ENCODE peak calls at places on chromosomes 7 and 10, in six cellular contexts. One of them, this sample, is unnamed.

GRCh38 chr10:25531662-25532061 is 356.9 kb downstream of the GPR158 start:
- DNase-seq in PC-3: no peak
- DNase-seq in kidney: no peak
- DNase-seq in uterus: no peak
- DNase-seq in fibroblast of the aortic adventitia: no peak
- DNase-seq in A549: no peak
- DNase-seq in this sample: no peak

GRCh38 chr7:151416921-151417320 is 7.1 kb upstream of the WDR86 start:
- DNase-seq in PC-3: no peak
- DNase-seq in kidney: no peak
- DNase-seq in uterus: peak; percentile 73
- DNase-seq in fibroblast of the aortic adventitia: no peak
- DNase-seq in A549: no peak
- DNase-seq in this sample: no peak

GRCh38 chr10:11742009-11742778 is at the start of gene ECHDC3:
- DNase-seq in PC-3: no peak
- DNase-seq in kidney: peak; percentile 93
- DNase-seq in uterus: peak; percentile 38
- DNase-seq in fibroblast of the aortic adventitia: peak; percentile 29
- DNase-seq in A549: peak; percentile 21
- DNase-seq in this sample: peak; percentile 49

GRCh38 chr7:148042935-148043334 is 547.6 kb upstream of the C7orf33 start:
- DNase-seq in PC-3: peak; percentile 38
- DNase-seq in kidney: no peak
- DNase-seq in uterus: no peak
- DNase-seq in fibroblast of the aortic adventitia: no peak
- DNase-seq in A549: no peak
- DNase-seq in this sample: no peak

GRCh38 chr10:7482992-7483391 is 72.2 kb upstream of the SFMBT2 start:
- DNase-seq in PC-3: no peak
- DNase-seq in kidney: no peak
- DNase-seq in uterus: no peak
- DNase-seq in fibroblast of the aortic adventitia: no peak
- DNase-seq in A549: no peak
- DNase-seq in this sample: no peak

GRCh38 chr10:28367865-28368541 is 65.1 kb upstream of the MPP7 start:
- DNase-seq in PC-3: no peak
- DNase-seq in kidney: no peak
- DNase-seq in uterus: no peak
- DNase-seq in fibroblast of the aortic adventitia: no peak
- DNase-seq in A549: no peak
- DNase-seq in this sample: peak; percentile 58

GRCh38 chr10:19847321-19847720 is 31.1 kb downstream of the PLXDC2 start:
- DNase-seq in PC-3: no peak
- DNase-seq in kidney: no peak
- DNase-seq in uterus: no peak
- DNase-seq in fibroblast of the aortic adventitia: peak; percentile 13
- DNase-seq in A549: no peak
- DNase-seq in this sample: peak; percentile 81

GRCh38 chr7:80218723-80219122 is 84.1 kb downstream of the GNAI1 start:
- DNase-seq in PC-3: peak; percentile 91
- DNase-seq in kidney: no peak
- DNase-seq in uterus: no peak
- DNase-seq in fibroblast of the aortic adventitia: peak; percentile 76
- DNase-seq in A549: peak; percentile 40
- DNase-seq in this sample: peak; percentile 95

GRCh38 chr10:93368210-93368609 is 113.9 kb downstream of the MYOF start:
- DNase-seq in PC-3: no peak
- DNase-seq in kidney: no peak
- DNase-seq in uterus: no peak
- DNase-seq in fibroblast of the aortic adventitia: peak; percentile 62
- DNase-seq in A549: no peak
- DNase-seq in this sample: no peak

GRCh38 chr7:68718059-68718685 is 880.1 kb upstream of the AUTS2 start:
- DNase-seq in PC-3: no peak
- DNase-seq in kidney: no peak
- DNase-seq in uterus: no peak
- DNase-seq in fibroblast of the aortic adventitia: peak; percentile 11
- DNase-seq in A549: no peak
- DNase-seq in this sample: no peak

GRCh38 chr10:81135851-81136250 is 598.1 kb downstream of the SH2D4B start:
- DNase-seq in PC-3: no peak
- DNase-seq in kidney: no peak
- DNase-seq in uterus: no peak
- DNase-seq in fibroblast of the aortic adventitia: no peak
- DNase-seq in A549: no peak
- DNase-seq in this sample: no peak
- H3K4me3 ChIP-seq in PC-3: no peak overlapping the region
- H3K4me3 ChIP-seq in kidney: no peak overlapping the region
- H3K4me3 ChIP-seq in uterus: no peak overlapping the region
- H3K4me3 ChIP-seq in fibroblast of the aortic adventitia: no peak overlapping the region
- H3K4me3 ChIP-seq in A549: no peak overlapping the region
- H3K4me3 ChIP-seq in this sample: no peak overlapping the region

GRCh38 chr7:81851413-81851812 is 81.6 kb upstream of the HGF start:
- DNase-seq in PC-3: no peak
- DNase-seq in kidney: no peak
- DNase-seq in uterus: no peak
- DNase-seq in fibroblast of the aortic adventitia: no peak
- DNase-seq in A549: no peak
- DNase-seq in this sample: no peak
- TF ChIP-seq CTCF in PC-3: no peak
- TF ChIP-seq CTCF in kidney: no peak
- TF ChIP-seq CTCF in uterus: no peak
- TF ChIP-seq CTCF in fibroblast of the aortic adventitia: no peak
- TF ChIP-seq CTCF in A549: no peak
- TF ChIP-seq CTCF in this sample: no peak

GRCh38 chr10:62625484-62625883 is 179.0 kb upstream of the ADO start:
- DNase-seq in PC-3: peak; percentile 93
- DNase-seq in kidney: no peak
- DNase-seq in uterus: no peak
- DNase-seq in fibroblast of the aortic adventitia: no peak
- DNase-seq in A549: no peak
- DNase-seq in this sample: no peak

GRCh38 chr10:62627985-62628384 is 176.5 kb upstream of the ADO start:
- DNase-seq in PC-3: peak; percentile 87
- DNase-seq in kidney: no peak
- DNase-seq in uterus: no peak
- DNase-seq in fibroblast of the aortic adventitia: no peak
- DNase-seq in A549: no peak
- DNase-seq in this sample: no peak

GRCh38 chr10:62623223-62623622 is 181.3 kb upstream of the ADO start:
- DNase-seq in PC-3: no peak
- DNase-seq in kidney: no peak
- DNase-seq in uterus: no peak
- DNase-seq in fibroblast of the aortic adventitia: no peak
- DNase-seq in A549: no peak
- DNase-seq in this sample: no peak

GRCh38 chr10:62626817-62627216 is 177.7 kb upstream of the ADO start:
- DNase-seq in PC-3: peak; percentile 98
- DNase-seq in kidney: no peak
- DNase-seq in uterus: no peak
- DNase-seq in fibroblast of the aortic adventitia: peak; percentile 53
- DNase-seq in A549: no peak
- DNase-seq in this sample: peak; percentile 26

DNA sequence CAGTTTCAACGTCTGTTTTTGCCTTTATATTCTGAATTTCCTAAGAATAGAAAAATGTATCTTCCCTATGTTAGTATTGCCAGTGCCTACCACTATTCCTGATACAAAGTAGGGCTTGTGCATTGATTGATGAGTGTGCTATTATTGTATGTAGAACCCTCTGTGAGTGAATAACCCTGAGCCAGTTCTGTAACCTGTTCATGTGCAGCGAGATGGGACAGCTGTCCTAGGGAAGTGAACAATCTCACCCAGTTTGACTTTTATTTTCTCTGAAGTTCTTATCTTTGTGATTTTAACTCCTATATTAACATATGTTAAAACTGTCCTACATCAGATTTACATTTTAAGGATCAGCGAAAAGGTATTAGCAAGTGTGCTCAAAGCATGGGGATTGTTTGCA is 178.4 kb upstream of the ADO start:
- DNase-seq in PC-3: no peak
- DNase-seq in kidney: no peak
- DNase-seq in uterus: no peak
- DNase-seq in fibroblast of the aortic adventitia: no peak
- DNase-seq in A549: no peak
- DNase-seq in this sample: no peak
- H3K4me3 ChIP-seq in PC-3: peak overlapping the region; percentile 16
- H3K4me3 ChIP-seq in kidney: no peak overlapping the region
- H3K4me3 ChIP-seq in uterus: no peak overlapping the region
- H3K4me3 ChIP-seq in fibroblast of the aortic adventitia: no peak overlapping the region
- H3K4me3 ChIP-seq in A549: no peak overlapping the region
- H3K4me3 ChIP-seq in this sample: no peak overlapping the region

DNA sequence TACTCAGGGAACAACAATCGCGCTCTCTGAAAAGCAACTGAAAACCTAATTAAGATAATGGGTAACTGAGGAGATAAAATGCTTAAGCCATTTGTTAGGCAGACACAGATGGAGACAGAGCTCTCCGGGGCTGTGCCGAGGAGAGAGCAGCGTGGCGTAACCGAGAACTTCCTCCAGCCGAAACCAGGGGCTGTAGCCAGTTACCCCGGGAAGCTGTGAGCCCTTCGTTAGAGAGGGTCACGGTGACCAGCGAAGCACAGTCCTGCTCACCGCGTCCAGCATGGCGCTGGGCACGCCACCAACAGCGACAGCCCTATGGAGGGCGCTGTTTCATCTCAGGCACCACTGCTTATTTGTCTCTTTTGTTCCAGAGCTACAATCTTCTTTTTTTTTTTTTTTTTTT is 16.1 kb downstream of the PAPOLB start:
- DNase-seq in PC-3: no peak
- DNase-seq in kidney: no peak
- DNase-seq in uterus: no peak
- DNase-seq in fibroblast of the aortic adventitia: peak; percentile 20
- DNase-seq in A549: no peak
- DNase-seq in this sample: no peak
- TF ChIP-seq CTCF in PC-3: peak; percentile 14
- TF ChIP-seq CTCF in kidney: peak; percentile 9
- TF ChIP-seq CTCF in uterus: no peak
- TF ChIP-seq CTCF in fibroblast of the aortic adventitia: peak; percentile 32
- TF ChIP-seq CTCF in A549: no peak
- TF ChIP-seq CTCF in this sample: no peak

GRCh38 chr10:71312840-71313789 is 5.9 kb upstream of the SLC29A3 start:
- DNase-seq in PC-3: no peak
- DNase-seq in kidney: peak; percentile 77
- DNase-seq in uterus: peak; percentile 95
- DNase-seq in fibroblast of the aortic adventitia: peak; percentile 85
- DNase-seq in A549: no peak
- DNase-seq in this sample: no peak
- H3K4me3 ChIP-seq in PC-3: no peak overlapping the region
- H3K4me3 ChIP-seq in kidney: no peak overlapping the region
- H3K4me3 ChIP-seq in uterus: peak overlapping the region; percentile 6
- H3K4me3 ChIP-seq in fibroblast of the aortic adventitia: no peak overlapping the region
- H3K4me3 ChIP-seq in A549: no peak overlapping the region
- H3K4me3 ChIP-seq in this sample: no peak overlapping the region

GRCh38 chr7:139341058-139341775 is at the start of gene FMC1:
- DNase-seq in PC-3: peak; percentile 82
- DNase-seq in kidney: peak; percentile 98
- DNase-seq in uterus: peak; percentile 95
- DNase-seq in fibroblast of the aortic adventitia: peak; percentile 96
- DNase-seq in A549: peak; percentile 62
- DNase-seq in this sample: peak; percentile 91
- TF ChIP-seq CTCF in PC-3: peak; percentile 45
- TF ChIP-seq CTCF in kidney: peak; percentile 49
- TF ChIP-seq CTCF in uterus: peak; percentile 22
- TF ChIP-seq CTCF in fibroblast of the aortic adventitia: peak; percentile 29
- TF ChIP-seq CTCF in A549: no peak
- TF ChIP-seq CTCF in this sample: peak; percentile 41

GRCh38 chr10:44834131-44834530 is 77.0 kb upstream of the TMEM72 start:
- DNase-seq in PC-3: no peak
- DNase-seq in kidney: no peak
- DNase-seq in uterus: no peak
- DNase-seq in fibroblast of the aortic adventitia: no peak
- DNase-seq in A549: no peak
- DNase-seq in this sample: no peak

GRCh38 chr10:44830022-44830421 is 81.1 kb upstream of the TMEM72 start:
- DNase-seq in PC-3: peak; percentile 96
- DNase-seq in kidney: no peak
- DNase-seq in uterus: no peak
- DNase-seq in fibroblast of the aortic adventitia: peak; percentile 51
- DNase-seq in A549: no peak
- DNase-seq in this sample: peak; percentile 44

GRCh38 chr10:44831581-44831980 is 79.6 kb upstream of the TMEM72 start:
- DNase-seq in PC-3: no peak
- DNase-seq in kidney: no peak
- DNase-seq in uterus: no peak
- DNase-seq in fibroblast of the aortic adventitia: no peak
- DNase-seq in A549: no peak
- DNase-seq in this sample: no peak

GRCh38 chr10:44832595-44833390 is 78.3 kb upstream of the TMEM72 start:
- DNase-seq in PC-3: no peak
- DNase-seq in kidney: no peak
- DNase-seq in uterus: no peak
- DNase-seq in fibroblast of the aortic adventitia: no peak
- DNase-seq in A549: no peak
- DNase-seq in this sample: no peak

DNA sequence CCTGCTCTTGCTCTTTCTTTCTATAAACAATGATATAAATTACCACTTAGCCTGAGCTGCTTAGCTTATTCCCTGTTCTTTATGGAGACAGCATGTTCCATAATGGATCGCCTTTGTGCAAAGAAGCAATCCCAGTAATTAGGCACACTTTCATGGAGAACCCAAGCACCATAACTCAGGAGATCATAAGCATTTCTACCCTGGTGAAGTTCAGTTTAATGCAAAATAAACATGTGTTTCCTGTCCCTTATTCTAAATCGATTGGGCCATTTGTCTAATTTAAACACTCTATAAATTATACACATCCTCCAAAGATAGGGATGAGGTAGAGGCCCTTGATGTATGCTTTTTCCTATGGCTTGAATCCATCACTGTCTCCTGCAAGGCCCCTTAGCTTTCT is 75.8 kb upstream of the TMEM72 start:
- DNase-seq in PC-3: no peak
- DNase-seq in kidney: no peak
- DNase-seq in uterus: no peak
- DNase-seq in fibroblast of the aortic adventitia: no peak
- DNase-seq in A549: no peak
- DNase-seq in this sample: no peak
- H3K4me3 ChIP-seq in PC-3: no peak overlapping the region
- H3K4me3 ChIP-seq in kidney: no peak overlapping the region
- H3K4me3 ChIP-seq in uterus: no peak overlapping the region
- H3K4me3 ChIP-seq in fibroblast of the aortic adventitia: no peak overlapping the region
- H3K4me3 ChIP-seq in A549: no peak overlapping the region
- H3K4me3 ChIP-seq in this sample: no peak overlapping the region